ENCODE peak calls at places on chromosomes 13 and 19, in four cellular contexts. L, A, D and Z are unnamed samples.

GRCh38 chr13:52348081-52348480 is 57.9 kb downstream of the THSD1 start:
- DNase-seq in L (peak; percentile 88), A (peak; percentile 82), D (no peak), Z (no peak)

GRCh38 chr19:329876-330275 is 14.7 kb downstream of the MIER2 start:
- DNase-seq in L (no peak), A (no peak), D (no peak), Z (no peak)

GRCh38 chr13:28574617-28575142 is 79.8 kb upstream of the FLT1 start:
- DNase-seq in L (peak; percentile 99), A (peak; percentile 97), D (no peak), Z (peak; percentile 32)

GRCh38 chr13:112722433-112723250 is 32.8 kb downstream of the ATP11A start:
- DNase-seq in L (peak; percentile 89), A (peak; percentile 76), D (no peak), Z (no peak)

GRCh38 chr19:6412111-6412999 is 12.3 kb downstream of the KHSRP start:
- DNase-seq in L (peak; percentile 29), A (peak; percentile 2), D (no peak), Z (no peak)

GRCh38 chr19:4369109-4369887 is 25.9 kb downstream of the MPND start:
- DNase-seq in L (no peak), A (no peak), D (no peak), Z (peak; percentile 89)

GRCh38 chr13:50123862-50124535 is 108.8 kb downstream of the KCNRG start:
- DNase-seq in L (peak; percentile 97), A (peak; percentile 91), D (peak; percentile 90), Z (peak; percentile 93)

GRCh38 chr13:20446900-20447299 is 78.8 kb downstream of the CRYL1 start:
- DNase-seq in L (no peak), A (no peak), D (no peak), Z (no peak)

GRCh38 chr13:107650081-107650701 is 565.1 kb downstream of the LIG4 start:
- DNase-seq in L (no peak), A (peak; percentile 49), D (no peak), Z (peak; percentile 16)

GRCh38 chr13:74450525-74450845 is 316.3 kb upstream of the KLF12 start:
- DNase-seq in L (no peak), A (no peak), D (no peak), Z (no peak)

GRCh38 chr13:98386632-98387031 is 190.3 kb downstream of the STK24 start:
- DNase-seq in L (no peak), A (no peak), D (no peak), Z (no peak)

GRCh38 chr19:43782689-43783231 is 2.0 kb upstream of the KCNN4 start:
- DNase-seq in L (no peak), A (no peak), D (no peak), Z (no peak)

GRCh38 chr19:33818426-33818825 is 21.8 kb downstream of the KCTD15 start:
- DNase-seq in L (no peak), A (no peak), D (no peak), Z (no peak)

GRCh38 chr13:28984326-28984725 is 164.2 kb downstream of the MTUS2 start:
- DNase-seq in L (no peak), A (no peak), D (no peak), Z (no peak)

GRCh38 chr13:97254809-97255208 is 32.7 kb downstream of the MBNL2 start:
- DNase-seq in L (peak; percentile 77), A (no peak), D (no peak), Z (no peak)

GRCh38 chr19:27966390-27966816 is 1246.5 kb downstream of the UQCRFS1 start:
- DNase-seq in L (no peak), A (no peak), D (no peak), Z (no peak)

GRCh38 chr13:95982144-95982543 is 71.1 kb downstream of the UGGT2 start:
- DNase-seq in L (no peak), A (no peak), D (no peak), Z (no peak)

GRCh38 chr19:45468159-45468651 is 409 bp downstream of the FOSB start:
- DNase-seq in L (peak; percentile 42), A (peak; percentile 14), D (no peak), Z (no peak)

GRCh38 chr19:17572640-17573039 is 17.2 kb downstream of the COLGALT1 start:
- DNase-seq in L (no peak), A (no peak), D (no peak), Z (no peak)